ENCODE peak calls at places on chromosomes 3 and 15, in eight cellular contexts. N, K, O, H, I, U, T and W are unnamed samples. For H3K27me3, the result is how much of the 10 kb centered on the place peaks cover.

GRCh38 chr3:51355891-51356578 is 29.1 kb upstream of the MANF start:
- DNase-seq in T (no peak), N (peak), H (no peak), I (no peak), U (no peak), O (no peak), K (no peak), W (no peak)

GRCh38 chr3:108377384-108377783 is 81.0 kb downstream of the HHLA2 start:
- DNase-seq in T (no peak), H (no peak), O (no peak), U (no peak), K (no peak), N (no peak), I (no peak), W (no peak)

GRCh38 chr3:13075318-13075717 is 2.1 kb upstream of the IQSEC1 start:
- DNase-seq in K (no peak), T (peak), U (no peak), H (no peak), O (no peak), N (no peak), I (no peak), W (no peak)

GRCh38 chr3:86695752-86696151 is 295.2 kb downstream of the VGLL3 start:
- DNase-seq in T (no peak), O (no peak), H (no peak), N (no peak), U (no peak), K (no peak), I (no peak), W (no peak)

GRCh38 chr15:39925112-39925830 is 5.2 kb upstream of the GPR176 start:
- DNase-seq in H (no peak), N (no peak), O (peak), I (no peak), U (no peak), T (no peak), K (no peak), W (no peak)

GRCh38 chr3:43742935-43743334 is 52.2 kb downstream of the ABHD5 start:
- DNase-seq in O (peak), T (no peak), N (no peak), U (no peak), H (no peak), I (no peak), K (no peak), W (no peak)

GRCh38 chr3:23894166-23895061 is 22.4 kb downstream of the NKIRAS1 start:
- DNase-seq in I (no peak), U (no peak), N (no peak), O (no peak), H (no peak), K (no peak), T (no peak), W (no peak)

GRCh38 chr3:67093315-67093714 is 95.2 kb downstream of the KBTBD8 start:
- DNase-seq in I (no peak), N (no peak), K (no peak), U (no peak), O (peak), T (no peak), H (no peak), W (no peak)

GRCh38 chr3:72279631-72280041 is 494.7 kb upstream of the PROK2 start:
- DNase-seq in U (no peak), H (no peak), K (no peak), N (no peak), I (no peak), O (no peak), T (no peak), W (no peak)

GRCh38 chr3:181410870-181411269 is 300.9 kb upstream of the SOX2 start:
- DNase-seq in I (no peak), N (no peak), T (no peak), U (no peak), H (no peak), O (no peak), K (no peak), W (no peak)

GRCh38 chr15:80031841-80032240 is 27.6 kb upstream of the ZFAND6 start:
- DNase-seq in U (no peak), I (peak), N (no peak), H (no peak), T (no peak), O (no peak), K (no peak), W (no peak)

GRCh38 chr3:71051259-71051595 is 532.3 kb downstream of the FOXP1 start:
- DNase-seq in O (no peak), K (no peak), H (no peak), T (no peak), I (no peak), U (no peak), N (no peak), W (no peak)

GRCh38 chr3:58973796-58974195 is 76.0 kb downstream of the CFAP20DC start:
- DNase-seq in K (no peak), T (no peak), O (peak), U (no peak), N (no peak), I (no peak), H (no peak), W (no peak)

GRCh38 chr3:127423856-127424765 is 136.3 kb upstream of the PRR20G start:
- DNase-seq in N (peak), U (no peak), H (no peak), I (no peak), T (no peak), K (no peak), O (no peak), W (no peak)

GRCh38 chr15:64247906-64248541 is 85.2 kb upstream of the PPIB start:
- DNase-seq in O (peak), I (no peak), U (no peak), T (no peak), N (peak), H (no peak), K (no peak), W (no peak)

GRCh38 chr3:38115645-38116427 is 21.1 kb downstream of the ACAA1 start:
- DNase-seq in U (no peak), N (peak), H (no peak), T (peak), K (no peak), I (no peak), O (no peak), W (no peak)

GRCh38 chr3:72010044-72010443 is 225.1 kb upstream of the PROK2 start:
- DNase-seq in T (no peak), N (no peak), U (no peak), K (no peak), H (no peak), O (no peak), I (no peak), W (no peak)

GRCh38 chr15:64379216-64379960 is 1.9 kb downstream of the PCLAF start:
- DNase-seq in U (no peak), T (no peak), K (no peak), N (no peak), O (no peak), H (no peak), I (no peak), W (no peak)

GRCh38 chr3:129985113-129985512 is 10.6 kb downstream of the TRH start:
- DNase-seq in K (no peak), O (no peak), H (no peak), I (no peak), N (no peak), T (no peak), U (no peak), W (no peak)

GRCh38 chr3:10992017-10992945 is at the start of gene SLC6A1:
- DNase-seq in N (no peak), I (peak), H (no peak), K (no peak), U (peak), T (no peak), O (no peak), W (no peak)

GRCh38 chr3:249587-250262 is 53.2 kb downstream of the CHL1 start:
- DNase-seq in T (no peak), N (no peak), K (no peak), H (no peak), O (no peak), U (no peak), I (no peak), W (no peak)

GRCh38 chr3:37863552-37863865 is 1.8 kb downstream of the CTDSPL start:
- DNase-seq in U (no peak), K (no peak), I (peak), T (no peak), O (no peak), H (no peak), N (no peak), W (no peak)

GRCh38 chr3:72258786-72259185 is 473.8 kb upstream of the PROK2 start:
- DNase-seq in T (no peak), N (no peak), U (no peak), I (no peak), O (no peak), H (no peak), K (no peak), W (no peak)

GRCh38 chr15:41043276-41043675 is 72.8 kb downstream of the INO80 start:
- DNase-seq in T (no peak), N (no peak), I (no peak), H (no peak), U (no peak), K (no peak), O (peak), W (no peak)

GRCh38 chr15:68334661-68335124 is 57.1 kb downstream of the FEM1B start:
- DNase-seq in I (no peak), H (no peak), T (peak), O (peak), N (no peak), K (no peak), U (no peak), W (no peak)
- TF ChIP-seq CTCF in I (no peak), H (no peak), T (peak), O (no peak), N (no peak), K (no peak), U (no peak), W (no peak)

GRCh38 chr3:187719628-187720336 is 17.4 kb upstream of the RTP2 start:
- DNase-seq in U (no peak), I (peak), T (no peak), O (no peak), H (no peak), N (no peak), K (peak), W (no peak)

GRCh38 chr3:187718802-187719201 is 16.4 kb upstream of the RTP2 start:
- DNase-seq in I (no peak), K (peak), U (no peak), O (no peak), N (no peak), T (no peak), H (no peak), W (no peak)

GRCh38 chr3:187722206-187722612 is 19.9 kb upstream of the RTP2 start:
- DNase-seq in N (no peak), U (no peak), I (no peak), O (no peak), T (no peak), H (no peak), K (no peak), W (no peak)

GRCh38 chr3:187720337-187720670 is 17.9 kb upstream of the RTP2 start:
- DNase-seq in H (no peak), O (no peak), U (no peak), N (no peak), K (no peak), I (no peak), T (no peak), W (no peak)

GRCh38 chr3:187721055-187721454 is 18.7 kb upstream of the RTP2 start:
- DNase-seq in U (no peak), N (no peak), K (no peak), I (no peak), T (no peak), O (no peak), H (no peak), W (no peak)
- H3K27ac ChIP-seq in U (no peak), N (no peak), K (no peak), I (peak), T (no peak), O (no peak), H (no peak), W (no peak)

DNA sequence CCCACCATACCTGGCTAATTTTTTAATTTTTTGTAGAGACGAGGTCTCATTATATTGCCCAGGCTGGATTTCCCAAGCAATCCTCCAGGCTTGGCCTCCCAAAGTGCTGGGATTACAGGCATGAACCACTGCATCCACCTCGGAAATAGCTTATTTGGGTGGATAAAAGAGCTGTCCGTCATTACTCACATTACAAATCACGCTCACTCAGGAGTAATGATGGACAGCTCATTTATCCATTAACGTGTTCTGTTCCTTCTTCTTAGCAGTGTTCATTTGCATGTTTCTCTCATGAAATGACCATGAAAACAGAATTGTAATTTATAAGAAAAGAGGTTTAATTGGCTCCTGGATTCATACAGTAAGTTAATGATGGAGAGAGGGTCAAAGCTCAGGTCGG is 9.8 kb downstream of the SV2B start:
- DNase-seq in O (no peak), I (no peak), T (no peak), N (no peak), K (no peak), H (no peak), U (no peak), W (no peak)
- H3K27me3 ChIP-seq in O (under half), I (under half), T (under half), N (under half), K (under half), H (under half), U (under half), W (half or more)

GRCh38 chr3:113743006-113743639 is 2.9 kb downstream of the NAA50 start:
- DNase-seq in N (no peak), U (no peak), I (no peak), T (no peak), H (no peak), O (no peak), K (no peak), W (no peak)
- TF ChIP-seq CTCF in N (no peak), U (no peak), I (no peak), T (no peak), H (no peak), O (no peak), K (no peak), W (no peak)

GRCh38 chr15:58125333-58125732 is 12.8 kb upstream of the AQP9 start:
- DNase-seq in H (no peak), I (no peak), U (no peak), K (no peak), T (no peak), N (no peak), O (no peak), W (no peak)
- H3K27ac ChIP-seq in H (no peak), I (no peak), U (no peak), K (no peak), T (no peak), N (no peak), O (no peak), W (no peak)

GRCh38 chr3:31875437-31875836 is 105.6 kb downstream of the OSBPL10 start:
- DNase-seq in T (no peak), I (no peak), U (no peak), O (no peak), N (no peak), H (no peak), K (no peak), W (no peak)
- H3K27me3 ChIP-seq in T (under half), I (under half), U (under half), O (under half), N (under half), H (under half), K (under half), W (under half)

DNA sequence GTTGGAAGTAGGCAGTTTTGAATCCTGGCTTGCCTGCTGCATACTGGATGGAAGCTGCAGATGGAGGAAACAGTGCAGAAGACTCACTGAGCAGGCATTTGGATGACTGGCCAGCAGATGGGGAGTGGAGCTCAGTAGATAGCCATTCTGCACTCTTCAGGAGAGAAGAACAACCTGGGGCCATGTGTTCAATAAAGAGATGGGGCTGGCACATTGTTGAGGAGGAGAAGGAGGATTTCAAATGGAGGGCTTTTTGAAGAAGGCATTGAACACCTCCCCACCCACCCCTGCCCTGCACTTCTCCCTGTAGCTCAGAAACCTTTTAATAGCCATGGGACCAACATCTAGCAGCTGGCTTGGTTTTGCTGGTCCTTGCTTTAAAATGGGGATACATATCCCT is 109.8 kb downstream of the CACNA1D start:
- DNase-seq in H (no peak), U (no peak), N (no peak), O (no peak), K (no peak), T (no peak), I (no peak), W (no peak)
- TF ChIP-seq CTCF in H (no peak), U (no peak), N (no peak), O (no peak), K (no peak), T (no peak), I (no peak), W (no peak)

GRCh38 chr3:14976317-14976716 is 28.9 kb downstream of the NR2C2 start:
- DNase-seq in I (no peak), K (no peak), H (no peak), U (no peak), O (no peak), N (no peak), T (no peak), W (no peak)
- H3K27ac ChIP-seq in I (no peak), K (no peak), H (no peak), U (no peak), O (no peak), N (no peak), T (no peak), W (no peak)